ENCODE peak calls at places on chromosome 9, in six cellular contexts. One of them, this sample, is unnamed.

GRCh38 chr9:35107337-35108290 is 4.7 kb upstream of the STOML2 start:
- DNase-seq in epithelial cell of proximal tubule: no peak
- DNase-seq in GM10248: no peak
- DNase-seq in AG09309: no peak
- DNase-seq in PC-3: no peak
- DNase-seq in stomach: no peak
- DNase-seq in this sample: no peak

GRCh38 chr9:104608336-104608735 is 2.9 kb upstream of the OR13C2 start:
- DNase-seq in epithelial cell of proximal tubule: no peak
- DNase-seq in GM10248: no peak
- DNase-seq in AG09309: no peak
- DNase-seq in PC-3: peak
- DNase-seq in stomach: no peak
- DNase-seq in this sample: no peak

GRCh38 chr9:129458155-129458661 is 162.7 kb downstream of the C9orf50 start:
- DNase-seq in epithelial cell of proximal tubule: no peak
- DNase-seq in GM10248: no peak
- DNase-seq in AG09309: no peak
- DNase-seq in PC-3: no peak
- DNase-seq in stomach: peak
- DNase-seq in this sample: no peak

GRCh38 chr9:129568560-129569505 is 52.1 kb downstream of the C9orf50 start:
- DNase-seq in epithelial cell of proximal tubule: no peak
- DNase-seq in GM10248: no peak
- DNase-seq in AG09309: no peak
- DNase-seq in PC-3: no peak
- DNase-seq in stomach: peak
- DNase-seq in this sample: no peak

GRCh38 chr9:91089405-91090131 is 272.1 kb downstream of the AUH start:
- DNase-seq in epithelial cell of proximal tubule: no peak
- DNase-seq in GM10248: peak
- DNase-seq in AG09309: peak
- DNase-seq in PC-3: peak
- DNase-seq in stomach: peak
- DNase-seq in this sample: no peak

GRCh38 chr9:80881946-80882345 is 807.4 kb downstream of the TLE1 start:
- DNase-seq in epithelial cell of proximal tubule: no peak
- DNase-seq in GM10248: no peak
- DNase-seq in AG09309: no peak
- DNase-seq in PC-3: no peak
- DNase-seq in stomach: no peak
- DNase-seq in this sample: no peak

GRCh38 chr9:98011122-98011521 is 28.0 kb downstream of the ANP32B start:
- DNase-seq in epithelial cell of proximal tubule: no peak
- DNase-seq in GM10248: no peak
- DNase-seq in AG09309: no peak
- DNase-seq in PC-3: no peak
- DNase-seq in stomach: no peak
- DNase-seq in this sample: no peak

GRCh38 chr9:23945897-23946296 is 119.9 kb upstream of the ELAVL2 start:
- DNase-seq in epithelial cell of proximal tubule: no peak
- DNase-seq in GM10248: no peak
- DNase-seq in AG09309: no peak
- DNase-seq in PC-3: no peak
- DNase-seq in stomach: no peak
- DNase-seq in this sample: no peak

GRCh38 chr9:105842023-105842644 is 147.8 kb downstream of the TMEM38B start:
- DNase-seq in epithelial cell of proximal tubule: peak
- DNase-seq in GM10248: peak
- DNase-seq in AG09309: peak
- DNase-seq in PC-3: peak
- DNase-seq in stomach: no peak
- DNase-seq in this sample: no peak

GRCh38 chr9:98547606-98548005 is 161.1 kb downstream of the GABBR2 start:
- DNase-seq in epithelial cell of proximal tubule: no peak
- DNase-seq in GM10248: no peak
- DNase-seq in AG09309: no peak
- DNase-seq in PC-3: no peak
- DNase-seq in stomach: no peak
- DNase-seq in this sample: no peak

GRCh38 chr9:35740243-35740642 is 7.8 kb downstream of the CREB3 start:
- DNase-seq in epithelial cell of proximal tubule: no peak
- DNase-seq in GM10248: no peak
- DNase-seq in AG09309: no peak
- DNase-seq in PC-3: no peak
- DNase-seq in stomach: no peak
- DNase-seq in this sample: no peak

GRCh38 chr9:79896390-79896789 is 324.6 kb downstream of the TLE4 start:
- DNase-seq in epithelial cell of proximal tubule: no peak
- DNase-seq in GM10248: no peak
- DNase-seq in AG09309: peak
- DNase-seq in PC-3: peak
- DNase-seq in stomach: no peak
- DNase-seq in this sample: no peak

GRCh38 chr9:137023583-137023991 is 4.5 kb downstream of the ABCA2 start:
- DNase-seq in epithelial cell of proximal tubule: no peak
- DNase-seq in GM10248: no peak
- DNase-seq in AG09309: no peak
- DNase-seq in PC-3: no peak
- DNase-seq in stomach: no peak
- DNase-seq in this sample: no peak

GRCh38 chr9:98479967-98480847 is 224.8 kb upstream of the TBC1D2 start:
- DNase-seq in epithelial cell of proximal tubule: no peak
- DNase-seq in GM10248: no peak
- DNase-seq in AG09309: no peak
- DNase-seq in PC-3: peak
- DNase-seq in stomach: no peak
- DNase-seq in this sample: no peak

GRCh38 chr9:967436-967835 is 9.0 kb upstream of the DMRT3 start:
- DNase-seq in epithelial cell of proximal tubule: no peak
- DNase-seq in GM10248: no peak
- DNase-seq in AG09309: no peak
- DNase-seq in PC-3: no peak
- DNase-seq in stomach: no peak
- DNase-seq in this sample: no peak

GRCh38 chr9:137589441-137590122 is 730 bp downstream of the ZMYND19 start:
- DNase-seq in epithelial cell of proximal tubule: no peak
- DNase-seq in GM10248: no peak
- DNase-seq in AG09309: no peak
- DNase-seq in PC-3: no peak
- DNase-seq in stomach: no peak
- DNase-seq in this sample: peak

GRCh38 chr9:136426787-136427186 is 12.9 kb downstream of the INPP5E start:
- DNase-seq in epithelial cell of proximal tubule: no peak
- DNase-seq in GM10248: no peak
- DNase-seq in AG09309: no peak
- DNase-seq in PC-3: no peak
- DNase-seq in stomach: no peak
- DNase-seq in this sample: no peak

GRCh38 chr9:108956098-108956533 is 21.9 kb downstream of the ABITRAM start:
- DNase-seq in epithelial cell of proximal tubule: no peak
- DNase-seq in GM10248: no peak
- DNase-seq in AG09309: no peak
- DNase-seq in PC-3: no peak
- DNase-seq in stomach: no peak
- DNase-seq in this sample: no peak

GRCh38 chr9:114516913-114517312 is 11.6 kb upstream of the WHRN start:
- DNase-seq in epithelial cell of proximal tubule: no peak
- DNase-seq in GM10248: no peak
- DNase-seq in AG09309: peak
- DNase-seq in PC-3: peak
- DNase-seq in stomach: no peak
- DNase-seq in this sample: no peak

DNA sequence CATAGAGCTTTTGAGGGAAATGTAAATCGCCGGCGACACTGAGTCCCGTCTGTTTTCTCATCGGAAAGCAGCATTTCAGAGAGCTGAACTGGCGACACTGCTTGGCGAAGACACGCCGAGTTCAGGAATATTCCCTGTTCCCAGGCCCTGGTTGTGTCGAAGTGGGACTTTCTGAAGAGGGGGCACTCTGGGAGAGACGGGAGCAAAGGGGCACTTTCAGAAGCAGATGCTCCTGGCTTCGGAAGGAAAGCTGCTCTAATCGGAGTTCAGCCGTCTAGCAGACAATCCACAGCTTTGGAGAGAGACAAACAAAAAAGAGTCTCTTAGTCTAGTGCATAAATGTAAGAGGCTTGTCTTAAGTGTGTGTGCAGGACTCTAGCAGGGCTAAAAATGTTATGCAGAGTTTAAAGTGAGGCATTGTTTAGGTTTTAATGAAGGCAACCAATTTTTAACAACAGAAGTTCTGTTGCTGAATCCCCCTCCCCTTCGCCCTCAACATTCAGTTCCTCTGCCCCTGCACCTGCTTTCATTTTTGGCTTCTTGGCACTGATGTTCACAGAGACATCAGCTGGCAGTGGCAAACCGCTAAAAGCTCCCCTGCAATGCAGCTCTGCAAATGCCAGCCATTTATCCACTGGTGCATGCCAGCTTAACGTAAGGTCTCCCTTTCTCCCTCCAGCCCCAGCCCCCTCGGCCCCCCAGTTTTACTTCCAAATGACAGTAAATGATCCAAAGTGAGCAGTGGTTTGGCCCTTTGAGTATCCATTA is 289.5 kb upstream of the MPDZ start:
- DNase-seq in epithelial cell of proximal tubule: no peak
- DNase-seq in GM10248: no peak
- DNase-seq in AG09309: no peak
- DNase-seq in PC-3: no peak
- DNase-seq in stomach: no peak
- DNase-seq in this sample: no peak
- TF ChIP-seq CTCF in epithelial cell of proximal tubule: no peak
- TF ChIP-seq CTCF in GM10248: no peak
- TF ChIP-seq CTCF in AG09309: no peak
- TF ChIP-seq CTCF in PC-3: no peak
- TF ChIP-seq CTCF in stomach: no peak
- TF ChIP-seq CTCF in this sample: no peak

DNA sequence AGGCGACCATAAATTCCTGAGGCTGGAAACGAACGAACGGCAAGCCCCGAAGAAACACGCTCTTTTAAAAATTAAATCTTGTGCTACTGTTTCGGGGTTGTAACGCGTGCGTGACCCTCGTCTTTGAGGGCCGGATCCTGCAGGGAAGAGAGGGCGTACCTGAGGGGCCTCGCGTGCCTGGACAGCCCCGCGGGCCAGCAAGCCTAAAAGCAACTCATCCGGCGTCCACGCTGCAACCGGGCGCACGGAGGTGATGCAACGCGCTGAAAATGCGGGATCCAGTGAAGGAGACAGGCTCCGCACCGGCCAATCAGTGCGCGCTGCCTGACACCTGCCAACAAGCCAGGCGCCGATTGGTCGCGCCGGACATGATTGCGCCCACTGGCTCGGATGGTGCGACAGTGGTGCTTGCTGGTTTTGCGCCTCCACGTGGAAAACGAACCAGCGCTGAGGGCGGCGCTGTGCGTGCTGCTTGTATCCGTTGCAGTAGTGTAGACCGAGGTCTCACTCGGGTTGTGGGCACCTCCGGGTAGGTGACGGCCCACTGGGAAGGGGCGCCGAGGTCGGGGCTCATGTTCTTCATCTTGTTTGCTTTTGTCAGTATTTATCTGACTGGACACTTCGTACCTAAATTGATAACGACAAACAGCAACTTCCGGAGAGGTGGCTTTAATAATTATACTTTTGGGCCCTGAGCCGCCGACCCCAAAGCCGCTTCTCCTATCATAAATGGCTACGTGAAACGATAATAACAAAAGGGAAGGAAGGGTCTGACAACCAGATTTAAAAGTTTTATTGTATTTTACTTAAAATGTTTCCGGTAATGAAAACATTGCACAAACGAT is at the start of gene IARS1:
- DNase-seq in epithelial cell of proximal tubule: peak
- DNase-seq in GM10248: peak
- DNase-seq in AG09309: peak
- DNase-seq in PC-3: peak
- DNase-seq in stomach: peak
- DNase-seq in this sample: peak
- TF ChIP-seq CTCF in epithelial cell of proximal tubule: peak
- TF ChIP-seq CTCF in GM10248: peak
- TF ChIP-seq CTCF in AG09309: peak
- TF ChIP-seq CTCF in PC-3: peak
- TF ChIP-seq CTCF in stomach: peak
- TF ChIP-seq CTCF in this sample: no peak

DNA sequence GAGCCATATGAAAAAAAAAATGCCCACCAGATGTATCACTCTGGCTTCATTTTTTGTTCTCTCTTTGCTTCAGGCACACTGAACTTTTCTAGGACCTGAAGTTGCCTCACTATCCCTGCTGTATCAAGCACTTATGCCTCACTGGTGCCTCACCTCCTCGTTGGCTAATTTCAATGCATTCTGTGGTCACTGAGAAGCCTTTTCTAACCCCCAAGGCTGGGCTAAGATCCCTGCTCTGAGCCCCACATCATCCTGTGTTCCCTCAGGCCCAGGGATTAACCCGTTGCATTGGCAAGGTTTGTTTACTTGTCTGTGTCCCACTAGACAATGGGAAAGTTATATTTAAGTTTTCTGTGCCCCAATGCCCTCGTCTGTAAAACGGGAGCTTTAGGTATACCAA is 362.7 kb downstream of the OSTF1 start:
- DNase-seq in epithelial cell of proximal tubule: no peak
- DNase-seq in GM10248: no peak
- DNase-seq in AG09309: no peak
- DNase-seq in PC-3: no peak
- DNase-seq in stomach: no peak
- DNase-seq in this sample: no peak
- TF ChIP-seq CTCF in epithelial cell of proximal tubule: no peak
- TF ChIP-seq CTCF in GM10248: no peak
- TF ChIP-seq CTCF in AG09309: no peak
- TF ChIP-seq CTCF in PC-3: no peak
- TF ChIP-seq CTCF in stomach: no peak
- TF ChIP-seq CTCF in this sample: no peak

DNA sequence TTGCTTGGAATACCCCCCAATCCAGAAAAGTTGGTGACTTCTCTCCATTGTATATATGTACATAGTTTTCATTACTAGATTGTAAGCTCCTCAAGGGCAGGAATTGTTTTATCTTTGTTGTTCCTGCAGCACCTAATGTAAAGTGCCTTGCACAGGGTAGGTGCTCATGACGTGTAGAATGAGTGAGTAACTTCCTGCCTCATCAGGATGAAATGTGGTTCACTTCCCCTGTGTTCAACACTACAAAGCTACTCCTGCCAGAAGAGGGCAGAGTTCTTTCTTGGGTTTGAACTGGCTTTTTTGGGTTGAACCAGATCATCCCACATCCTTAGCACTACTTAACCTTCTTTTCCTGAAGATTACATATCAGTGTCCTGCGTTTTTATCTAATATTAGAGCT is 23.9 kb downstream of the GTF3C4 start:
- DNase-seq in epithelial cell of proximal tubule: no peak
- DNase-seq in GM10248: no peak
- DNase-seq in AG09309: no peak
- DNase-seq in PC-3: peak
- DNase-seq in stomach: no peak
- DNase-seq in this sample: no peak
- TF ChIP-seq CTCF in epithelial cell of proximal tubule: peak
- TF ChIP-seq CTCF in GM10248: peak
- TF ChIP-seq CTCF in AG09309: no peak
- TF ChIP-seq CTCF in PC-3: peak
- TF ChIP-seq CTCF in stomach: peak
- TF ChIP-seq CTCF in this sample: no peak

GRCh38 chr9:93324191-93324834 is 127.2 kb upstream of the FAM120A start:
- DNase-seq in epithelial cell of proximal tubule: no peak
- DNase-seq in GM10248: no peak
- DNase-seq in AG09309: no peak
- DNase-seq in PC-3: no peak
- DNase-seq in stomach: no peak
- DNase-seq in this sample: no peak
- TF ChIP-seq CTCF in epithelial cell of proximal tubule: no peak
- TF ChIP-seq CTCF in GM10248: no peak
- TF ChIP-seq CTCF in AG09309: no peak
- TF ChIP-seq CTCF in PC-3: no peak
- TF ChIP-seq CTCF in stomach: no peak
- TF ChIP-seq CTCF in this sample: no peak

GRCh38 chr9:76302947-76303550 is 91.2 kb downstream of the RFK start:
- DNase-seq in epithelial cell of proximal tubule: no peak
- DNase-seq in GM10248: peak
- DNase-seq in AG09309: peak
- DNase-seq in PC-3: peak
- DNase-seq in stomach: no peak
- DNase-seq in this sample: no peak
- TF ChIP-seq CTCF in epithelial cell of proximal tubule: peak
- TF ChIP-seq CTCF in GM10248: peak
- TF ChIP-seq CTCF in AG09309: peak
- TF ChIP-seq CTCF in PC-3: peak
- TF ChIP-seq CTCF in stomach: peak
- TF ChIP-seq CTCF in this sample: peak